ENCODE peak calls at places on chromosome X, in six cellular contexts. One of them, this sample, is unnamed.

GRCh38 chrX:110226931-110227330 is 91.0 kb downstream of the AMMECR1 start:
- DNase-seq in Daoy: no peak
- DNase-seq in CD4-positive, alpha-beta T cell: no peak
- DNase-seq in stimulated activated effector memory CD8-positive, alpha-beta T cell treated with anti-CD3 and anti-CD28 coated beads, Interleukin-12 subunit alpha, Interleukin-12 subunit beta, amount 100 ng/mL, for 72 hours: no peak
- DNase-seq in ELF-1: no peak
- DNase-seq in astrocyte of the spinal cord: no peak
- DNase-seq in this sample: no peak

GRCh38 chrX:11626351-11626750 is 39.4 kb downstream of the ARHGAP6 start:
- DNase-seq in Daoy: no peak
- DNase-seq in CD4-positive, alpha-beta T cell: no peak
- DNase-seq in stimulated activated effector memory CD8-positive, alpha-beta T cell treated with anti-CD3 and anti-CD28 coated beads, Interleukin-12 subunit alpha, Interleukin-12 subunit beta, amount 100 ng/mL, for 72 hours: no peak
- DNase-seq in ELF-1: no peak
- DNase-seq in astrocyte of the spinal cord: no peak
- DNase-seq in this sample: no peak

GRCh38 chrX:13494562-13494961 is 74.8 kb upstream of the EGFL6 start:
- DNase-seq in Daoy: no peak
- DNase-seq in CD4-positive, alpha-beta T cell: no peak
- DNase-seq in stimulated activated effector memory CD8-positive, alpha-beta T cell treated with anti-CD3 and anti-CD28 coated beads, Interleukin-12 subunit alpha, Interleukin-12 subunit beta, amount 100 ng/mL, for 72 hours: no peak
- DNase-seq in ELF-1: no peak
- DNase-seq in astrocyte of the spinal cord: no peak
- DNase-seq in this sample: no peak

GRCh38 chrX:108347800-108348199 is 90.4 kb downstream of the COL4A6 start:
- DNase-seq in Daoy: no peak
- DNase-seq in CD4-positive, alpha-beta T cell: no peak
- DNase-seq in stimulated activated effector memory CD8-positive, alpha-beta T cell treated with anti-CD3 and anti-CD28 coated beads, Interleukin-12 subunit alpha, Interleukin-12 subunit beta, amount 100 ng/mL, for 72 hours: no peak
- DNase-seq in ELF-1: peak; percentile 86
- DNase-seq in astrocyte of the spinal cord: no peak
- DNase-seq in this sample: peak; percentile 38

GRCh38 chrX:65528705-65529340 is 5.8 kb downstream of the LAS1L start:
- DNase-seq in Daoy: peak; percentile 17
- DNase-seq in CD4-positive, alpha-beta T cell: peak; percentile 21
- DNase-seq in stimulated activated effector memory CD8-positive, alpha-beta T cell treated with anti-CD3 and anti-CD28 coated beads, Interleukin-12 subunit alpha, Interleukin-12 subunit beta, amount 100 ng/mL, for 72 hours: peak; percentile 66
- DNase-seq in ELF-1: peak; percentile 88
- DNase-seq in astrocyte of the spinal cord: peak; percentile 9
- DNase-seq in this sample: peak; percentile 64

GRCh38 chrX:124211312-124211942 is 121.0 kb upstream of the TEX13D start:
- DNase-seq in Daoy: no peak
- DNase-seq in CD4-positive, alpha-beta T cell: no peak
- DNase-seq in stimulated activated effector memory CD8-positive, alpha-beta T cell treated with anti-CD3 and anti-CD28 coated beads, Interleukin-12 subunit alpha, Interleukin-12 subunit beta, amount 100 ng/mL, for 72 hours: no peak
- DNase-seq in ELF-1: peak; percentile 21
- DNase-seq in astrocyte of the spinal cord: no peak
- DNase-seq in this sample: peak; percentile 68

GRCh38 chrX:138859421-138859820 is 147.9 kb upstream of the FGF13 start:
- DNase-seq in Daoy: no peak
- DNase-seq in CD4-positive, alpha-beta T cell: no peak
- DNase-seq in stimulated activated effector memory CD8-positive, alpha-beta T cell treated with anti-CD3 and anti-CD28 coated beads, Interleukin-12 subunit alpha, Interleukin-12 subunit beta, amount 100 ng/mL, for 72 hours: no peak
- DNase-seq in ELF-1: no peak
- DNase-seq in astrocyte of the spinal cord: no peak
- DNase-seq in this sample: no peak

GRCh38 chrX:1323315-1323714 is 13.3 kb upstream of the IL3RA start:
- DNase-seq in Daoy: peak; percentile 52
- DNase-seq in CD4-positive, alpha-beta T cell: peak; percentile 32
- DNase-seq in stimulated activated effector memory CD8-positive, alpha-beta T cell treated with anti-CD3 and anti-CD28 coated beads, Interleukin-12 subunit alpha, Interleukin-12 subunit beta, amount 100 ng/mL, for 72 hours: peak; percentile 83
- DNase-seq in ELF-1: peak; percentile 86
- DNase-seq in astrocyte of the spinal cord: no peak
- DNase-seq in this sample: peak; percentile 85

GRCh38 chrX:84469226-84469625 is 33.0 kb downstream of the HDX start:
- DNase-seq in Daoy: no peak
- DNase-seq in CD4-positive, alpha-beta T cell: no peak
- DNase-seq in stimulated activated effector memory CD8-positive, alpha-beta T cell treated with anti-CD3 and anti-CD28 coated beads, Interleukin-12 subunit alpha, Interleukin-12 subunit beta, amount 100 ng/mL, for 72 hours: no peak
- DNase-seq in ELF-1: no peak
- DNase-seq in astrocyte of the spinal cord: peak; percentile 53
- DNase-seq in this sample: no peak

GRCh38 chrX:9997524-9997923 is 30.4 kb downstream of the CLDN34 start:
- DNase-seq in Daoy: no peak
- DNase-seq in CD4-positive, alpha-beta T cell: no peak
- DNase-seq in stimulated activated effector memory CD8-positive, alpha-beta T cell treated with anti-CD3 and anti-CD28 coated beads, Interleukin-12 subunit alpha, Interleukin-12 subunit beta, amount 100 ng/mL, for 72 hours: peak; percentile 75
- DNase-seq in ELF-1: no peak
- DNase-seq in astrocyte of the spinal cord: no peak
- DNase-seq in this sample: no peak

GRCh38 chrX:107659768-107660167 is 31.5 kb downstream of the PRPS1 start:
- DNase-seq in Daoy: no peak
- DNase-seq in CD4-positive, alpha-beta T cell: no peak
- DNase-seq in stimulated activated effector memory CD8-positive, alpha-beta T cell treated with anti-CD3 and anti-CD28 coated beads, Interleukin-12 subunit alpha, Interleukin-12 subunit beta, amount 100 ng/mL, for 72 hours: no peak
- DNase-seq in ELF-1: no peak
- DNase-seq in astrocyte of the spinal cord: peak; percentile 62
- DNase-seq in this sample: peak; percentile 53

GRCh38 chrX:45771114-45771513 is 570.4 kb upstream of the DIPK2B start:
- DNase-seq in Daoy: peak; percentile 90
- DNase-seq in CD4-positive, alpha-beta T cell: no peak
- DNase-seq in stimulated activated effector memory CD8-positive, alpha-beta T cell treated with anti-CD3 and anti-CD28 coated beads, Interleukin-12 subunit alpha, Interleukin-12 subunit beta, amount 100 ng/mL, for 72 hours: no peak
- DNase-seq in ELF-1: peak; percentile 56
- DNase-seq in astrocyte of the spinal cord: peak; percentile 91
- DNase-seq in this sample: no peak